ENCODE peak calls at places on chromosomes 12 and 14, in five cellular contexts. One of them, this sample, is unnamed.

GRCh38 chr12:90896164-90896563 is 58.8 kb downstream of the CCER1 start:
- DNase-seq in CD4-positive, CD25-positive, alpha-beta regulatory T cell: no peak
- DNase-seq in pancreas: no peak
- DNase-seq in B cell: no peak
- DNase-seq in right cardiac atrium: no peak
- DNase-seq in this sample: no peak

GRCh38 chr12:96770239-96770780 is 136.7 kb upstream of the NEDD1 start:
- DNase-seq in right cardiac atrium: no peak
- DNase-seq in pancreas: no peak
- DNase-seq in B cell: no peak
- DNase-seq in CD4-positive, CD25-positive, alpha-beta regulatory T cell: no peak
- DNase-seq in this sample: no peak

GRCh38 chr12:6752181-6752930 is 585 bp downstream of the MLF2 start:
- DNase-seq in B cell: no peak
- DNase-seq in pancreas: no peak
- DNase-seq in right cardiac atrium: no peak
- DNase-seq in CD4-positive, CD25-positive, alpha-beta regulatory T cell: no peak
- DNase-seq in this sample: no peak

GRCh38 chr12:56198836-56199235 is 9.6 kb upstream of the SMARCC2 start:
- DNase-seq in CD4-positive, CD25-positive, alpha-beta regulatory T cell: no peak
- DNase-seq in right cardiac atrium: no peak
- DNase-seq in B cell: no peak
- DNase-seq in pancreas: no peak
- DNase-seq in this sample: no peak

GRCh38 chr12:122729583-122730214 is 945 bp downstream of the HCAR1 start:
- DNase-seq in B cell: no peak
- DNase-seq in CD4-positive, CD25-positive, alpha-beta regulatory T cell: no peak
- DNase-seq in right cardiac atrium: no peak
- DNase-seq in pancreas: no peak
- DNase-seq in this sample: no peak

GRCh38 chr12:102539651-102540553 is 59.5 kb upstream of the IGF1 start:
- DNase-seq in right cardiac atrium: no peak
- DNase-seq in pancreas: no peak
- DNase-seq in CD4-positive, CD25-positive, alpha-beta regulatory T cell: no peak
- DNase-seq in B cell: no peak
- DNase-seq in this sample: no peak

GRCh38 chr12:55743131-55743921 is 404 bp downstream of the GDF11 start:
- DNase-seq in right cardiac atrium: peak; percentile 87
- DNase-seq in B cell: peak; percentile 61
- DNase-seq in pancreas: peak; percentile 76
- DNase-seq in CD4-positive, CD25-positive, alpha-beta regulatory T cell: peak; percentile 28
- DNase-seq in this sample: peak; percentile 48

GRCh38 chr12:130162771-130163460 is 652 bp downstream of the FZD10 start:
- DNase-seq in pancreas: no peak
- DNase-seq in CD4-positive, CD25-positive, alpha-beta regulatory T cell: no peak
- DNase-seq in right cardiac atrium: no peak
- DNase-seq in B cell: no peak
- DNase-seq in this sample: no peak

GRCh38 chr12:2623472-2623871 is 171.3 kb upstream of the FKBP4 start:
- DNase-seq in pancreas: no peak
- DNase-seq in CD4-positive, CD25-positive, alpha-beta regulatory T cell: no peak
- DNase-seq in right cardiac atrium: no peak
- DNase-seq in B cell: no peak
- DNase-seq in this sample: no peak

GRCh38 chr12:14827043-14827442 is 13.1 kb upstream of the SMCO3 start:
- DNase-seq in right cardiac atrium: no peak
- DNase-seq in CD4-positive, CD25-positive, alpha-beta regulatory T cell: no peak
- DNase-seq in pancreas: no peak
- DNase-seq in B cell: no peak
- DNase-seq in this sample: no peak

GRCh38 chr12:38905480-38906351 is at the start of gene CPNE8:
- DNase-seq in CD4-positive, CD25-positive, alpha-beta regulatory T cell: peak; percentile 22
- DNase-seq in right cardiac atrium: peak; percentile 95
- DNase-seq in pancreas: peak; percentile 81
- DNase-seq in B cell: no peak
- DNase-seq in this sample: peak; percentile 9

GRCh38 chr12:120167529-120168095 is 26.9 kb downstream of the GCN1 start:
- DNase-seq in CD4-positive, CD25-positive, alpha-beta regulatory T cell: no peak
- DNase-seq in pancreas: no peak
- DNase-seq in right cardiac atrium: no peak
- DNase-seq in B cell: no peak
- DNase-seq in this sample: no peak

GRCh38 chr14:59213368-59214315 is 25.2 kb downstream of the DAAM1 start:
- DNase-seq in B cell: no peak
- DNase-seq in CD4-positive, CD25-positive, alpha-beta regulatory T cell: no peak
- DNase-seq in right cardiac atrium: no peak
- DNase-seq in pancreas: no peak
- DNase-seq in this sample: no peak

This sample was measured in activated T-helper 1 cell treated with Interleukin-2 at 50 U/mL for 16 hours.